ENCODE peak calls at places on chromosomes 3 and 15, in six cellular contexts. G is AG04449, S is mesothelial cell of epicardium, L is breast epithelium, U is stomach, B is HepG2. W is an unnamed sample.

GRCh38 chr3:72724070-72724469 is 124.2 kb downstream of the SHQ1 start:
- DNase-seq in L (peak), S (no peak), B (no peak), G (no peak), U (no peak), W (no peak)

GRCh38 chr3:126573492-126574117 is 14.9 kb upstream of the C3orf22 start:
- DNase-seq in U (peak), L (no peak), B (no peak), S (no peak), G (no peak), W (no peak)

GRCh38 chr15:39887832-39888231 is 32.2 kb downstream of the GPR176 start:
- DNase-seq in L (no peak), B (peak), G (no peak), S (no peak), U (peak), W (no peak)

GRCh38 chr3:194928183-194928736 is 242.6 kb downstream of the FAM43A start:
- DNase-seq in U (no peak), G (no peak), B (no peak), L (no peak), S (no peak), W (no peak)

GRCh38 chr3:127037423-127037841 is 54.5 kb downstream of the PLXNA1 start:
- DNase-seq in L (no peak), S (no peak), G (no peak), B (no peak), U (peak), W (no peak)

GRCh38 chr15:40146037-40146436 is 14.8 kb upstream of the BUB1B start:
- DNase-seq in L (no peak), S (no peak), B (no peak), U (no peak), G (no peak), W (no peak)

GRCh38 chr3:37741644-37742043 is 120.0 kb upstream of the CTDSPL start:
- DNase-seq in S (no peak), G (no peak), U (peak), L (no peak), B (peak), W (no peak)

GRCh38 chr15:61314443-61314842 is 85.3 kb upstream of the RORA start:
- DNase-seq in U (no peak), G (no peak), L (no peak), B (no peak), S (no peak), W (no peak)

GRCh38 chr15:49383266-49383665 is 39.8 kb upstream of the FGF7 start:
- DNase-seq in U (no peak), G (no peak), L (no peak), B (no peak), S (no peak), W (no peak)

GRCh38 chr3:65548848-65549625 is 489.7 kb downstream of the MAGI1 start:
- DNase-seq in B (peak), U (no peak), G (no peak), S (peak), L (no peak), W (no peak)

GRCh38 chr3:172257638-172258400 is 190.4 kb downstream of the GHSR start:
- DNase-seq in B (peak), U (no peak), S (no peak), G (peak), L (no peak), W (no peak)

GRCh38 chr15:89777073-89777820 is 1.1 kb downstream of the MESP2 start:
- DNase-seq in G (no peak), L (no peak), S (no peak), B (no peak), U (no peak), W (no peak)

GRCh38 chr15:89777821-89778380 is 1.8 kb downstream of the MESP2 start:
- DNase-seq in S (no peak), L (no peak), B (no peak), U (no peak), G (no peak), W (no peak)

GRCh38 chr15:89774492-89774891 is 1.6 kb upstream of the MESP2 start:
- DNase-seq in G (no peak), U (no peak), B (no peak), S (no peak), L (no peak), W (no peak)

GRCh38 chr15:89775815-89776214 is 317 bp upstream of the MESP2 start:
- DNase-seq in B (no peak), U (no peak), L (no peak), S (no peak), G (no peak), W (no peak)

DNA sequence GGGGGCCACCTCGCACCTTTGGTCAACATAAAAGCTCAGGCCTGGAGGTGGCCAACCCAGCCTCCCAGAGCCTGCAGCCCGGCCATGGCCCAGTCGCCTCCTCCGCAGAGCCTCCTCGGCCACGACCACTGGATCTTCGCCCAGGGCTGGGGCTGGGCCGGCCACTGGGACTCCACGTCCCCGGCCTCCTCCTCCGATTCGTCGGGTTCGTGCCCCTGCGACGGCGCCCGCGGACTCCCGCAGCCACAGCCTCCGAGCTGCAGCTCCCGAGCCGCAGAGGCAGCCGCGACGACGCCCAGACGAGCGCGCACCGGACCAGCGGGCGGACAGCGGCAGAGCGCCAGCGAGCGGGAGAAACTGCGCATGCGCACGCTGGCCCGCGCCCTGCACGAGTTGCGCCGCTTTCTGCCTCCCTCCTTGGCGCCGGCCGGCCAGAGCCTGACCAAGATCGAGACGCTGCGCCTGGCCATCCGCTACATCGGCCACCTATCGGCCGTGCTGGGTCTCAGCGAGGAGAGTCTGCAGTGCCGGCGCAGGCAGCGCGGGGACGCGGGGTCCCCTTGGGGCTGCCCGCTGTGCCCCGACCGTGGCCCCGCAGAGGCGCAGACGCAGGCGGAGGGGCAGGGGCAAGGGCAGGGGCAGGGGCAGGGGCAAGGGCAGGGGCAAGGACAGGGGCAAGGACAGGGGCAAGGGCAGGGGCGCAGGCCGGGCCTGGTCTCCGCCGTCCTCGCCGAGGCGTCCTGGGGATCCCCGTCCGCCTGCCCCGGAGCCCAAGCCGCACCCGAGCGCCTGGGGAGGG is at the start of gene MESP2:
- DNase-seq in S (peak), B (peak), U (peak), L (peak), G (no peak), W (peak)
- TF ChIP-seq CTCF in S (peak), B (peak), U (no peak), L (peak), G (peak), W (no peak)

GRCh38 chr15:89406756-89407650 is 72.4 kb upstream of the POLG start:
- DNase-seq in G (no peak), U (no peak), L (no peak), S (no peak), B (no peak), W (no peak)
- TF ChIP-seq CTCF in G (no peak), U (no peak), L (no peak), S (no peak), B (no peak), W (no peak)

DNA sequence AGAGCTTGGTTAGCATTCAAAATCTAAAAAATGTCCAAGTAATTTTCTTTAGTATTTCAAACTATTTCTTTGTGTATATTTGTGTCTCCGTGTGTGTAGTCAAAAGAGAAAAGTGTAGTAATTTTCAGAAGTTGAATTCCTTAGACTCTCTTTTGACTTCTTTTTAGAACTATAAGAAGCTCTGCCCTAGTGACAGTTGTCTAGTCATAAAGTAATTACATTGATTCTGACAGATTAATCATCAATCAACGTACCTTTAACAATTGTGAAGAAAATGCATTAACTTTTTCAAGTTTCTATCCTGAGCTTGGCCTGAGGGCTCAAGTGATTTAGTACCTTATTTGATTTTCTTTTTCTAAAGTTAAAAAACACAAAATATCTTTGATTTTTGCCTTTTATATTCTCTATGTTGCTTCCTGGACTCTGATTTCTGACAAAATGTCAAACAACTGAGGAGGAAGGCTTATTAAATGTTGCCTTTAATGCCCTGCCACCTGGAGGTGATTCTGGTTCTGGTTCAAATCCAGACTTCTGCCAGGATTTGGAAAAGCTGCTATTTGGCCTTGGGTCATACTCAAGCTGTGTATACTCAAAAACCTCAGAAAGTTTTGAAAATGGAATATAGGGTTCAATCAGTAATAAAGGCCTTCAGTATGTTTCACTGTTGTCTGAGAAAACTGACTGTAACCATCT is 653.6 kb downstream of the NSUN3 start:
- DNase-seq in S (no peak), G (no peak), B (peak), U (peak), L (no peak), W (no peak)
- TF ChIP-seq CTCF in S (no peak), G (no peak), B (peak), U (no peak), L (no peak), W (no peak)

GRCh38 chr3:44414517-44415090 is 62.9 kb downstream of the ZNF445 start:
- DNase-seq in B (peak), G (no peak), U (no peak), L (no peak), S (peak), W (no peak)

GRCh38 chr3:44411031-44411645 is 66.3 kb downstream of the ZNF445 start:
- DNase-seq in S (no peak), G (no peak), U (no peak), B (no peak), L (no peak), W (no peak)

GRCh38 chr3:44409640-44410410 is 67.6 kb downstream of the ZNF445 start:
- DNase-seq in B (no peak), G (no peak), U (no peak), L (no peak), S (no peak), W (no peak)

GRCh38 chr3:44415421-44415820 is 62.0 kb downstream of the ZNF445 start:
- DNase-seq in G (no peak), B (no peak), L (no peak), S (peak), U (no peak), W (no peak)

GRCh38 chr3:44412365-44412764 is 65.1 kb downstream of the ZNF445 start:
- DNase-seq in U (no peak), G (no peak), L (no peak), S (no peak), B (no peak), W (no peak)
- TF ChIP-seq CTCF in U (no peak), G (no peak), L (no peak), S (no peak), B (no peak), W (no peak)

DNA sequence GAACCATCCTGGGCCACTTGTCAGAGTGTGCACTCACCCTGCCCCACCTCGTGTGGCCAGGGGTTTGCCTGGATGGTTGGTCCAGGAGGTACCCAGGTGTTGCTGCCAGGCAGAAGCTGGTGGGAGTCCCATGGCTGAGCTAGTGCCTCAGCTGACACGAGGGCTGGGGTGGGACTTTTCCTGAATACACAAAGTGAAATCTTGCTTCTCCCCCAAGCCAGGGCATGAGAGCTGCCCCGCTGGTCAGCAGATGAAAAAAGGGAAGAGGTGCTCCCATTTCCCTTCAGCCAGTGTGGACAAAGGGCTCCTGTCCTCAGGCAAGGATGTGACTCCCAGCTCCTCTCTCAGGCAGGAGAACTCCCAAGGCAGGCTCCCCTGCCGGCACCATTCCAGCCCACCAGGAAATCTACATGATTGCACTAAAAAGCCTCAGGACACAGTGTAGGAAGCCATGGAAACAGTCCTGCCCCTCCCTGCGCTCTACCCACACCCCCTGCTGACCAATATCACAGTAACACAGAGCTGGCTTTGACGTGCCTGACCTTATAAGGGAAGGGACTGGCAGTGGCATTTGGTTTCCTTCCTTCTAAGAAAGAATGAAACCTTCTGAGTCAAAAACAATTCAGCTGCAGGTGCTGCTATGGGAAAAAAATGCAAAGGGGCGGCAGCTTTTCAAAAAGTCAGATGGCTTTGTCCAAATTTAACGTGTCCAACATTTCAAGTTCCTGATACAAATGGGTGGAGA is 33.9 kb downstream of the MYO5C start:
- DNase-seq in S (no peak), L (no peak), G (peak), B (no peak), U (peak), W (peak)
- TF ChIP-seq CTCF in S (no peak), L (no peak), G (peak), B (no peak), U (no peak), W (no peak)

DNA sequence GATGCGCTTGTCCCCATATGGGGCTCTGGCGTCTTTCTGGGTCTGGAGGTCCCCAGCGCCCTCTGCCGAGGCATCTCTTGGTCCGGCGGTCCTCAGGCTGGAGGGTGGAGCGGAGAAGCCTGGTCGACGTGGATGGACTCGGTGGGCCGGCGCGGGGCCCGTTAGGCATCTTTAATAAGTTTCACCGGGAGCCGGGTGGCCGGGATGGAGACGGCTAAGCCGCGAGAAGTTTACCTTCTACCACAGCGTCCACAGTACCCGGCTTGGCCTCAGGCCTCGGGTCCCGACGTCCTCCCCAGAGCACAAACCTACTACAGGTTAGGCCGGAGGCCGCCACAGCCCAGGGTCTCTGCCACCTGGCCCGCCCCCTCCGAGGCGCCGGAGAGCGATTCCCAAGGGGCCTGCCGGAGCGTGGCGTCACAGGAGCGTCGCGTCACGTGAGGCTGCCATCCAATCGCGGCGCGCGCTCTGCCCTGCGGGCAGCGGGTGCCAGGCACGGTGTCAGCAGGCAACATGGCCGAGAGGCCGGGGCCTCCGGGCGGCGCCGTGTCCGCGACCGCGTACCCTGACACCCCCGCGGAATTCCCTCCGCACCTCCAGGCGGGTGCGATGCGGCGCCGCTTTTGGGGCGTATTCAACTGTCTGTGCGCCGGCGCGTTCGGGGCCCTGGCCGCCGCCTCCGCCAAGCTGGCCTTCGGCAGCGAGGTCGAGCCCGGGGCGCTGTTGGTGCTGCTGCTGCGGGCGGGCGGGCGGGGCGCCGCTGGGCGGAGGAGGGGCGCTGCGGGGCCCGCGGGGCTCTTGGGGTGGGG is at the start of gene TMEM42:
- DNase-seq in G (peak), S (peak), B (peak), L (peak), U (peak), W (peak)
- TF ChIP-seq CTCF in G (peak), S (no peak), B (peak), L (no peak), U (no peak), W (no peak)

GRCh38 chr15:98139337-98139736 is 178.8 kb downstream of the ARRDC4 start:
- DNase-seq in B (no peak), L (no peak), G (no peak), U (no peak), S (no peak), W (no peak)

GRCh38 chr15:98142584-98142983 is 182.1 kb downstream of the ARRDC4 start:
- DNase-seq in L (no peak), U (no peak), S (no peak), B (no peak), G (no peak), W (no peak)

GRCh38 chr15:98143116-98143515 is 182.6 kb downstream of the ARRDC4 start:
- DNase-seq in U (no peak), G (no peak), L (no peak), S (no peak), B (no peak), W (no peak)

GRCh38 chr15:98134875-98135274 is 174.4 kb downstream of the ARRDC4 start:
- DNase-seq in G (no peak), U (no peak), S (no peak), L (no peak), B (no peak), W (no peak)

DNA sequence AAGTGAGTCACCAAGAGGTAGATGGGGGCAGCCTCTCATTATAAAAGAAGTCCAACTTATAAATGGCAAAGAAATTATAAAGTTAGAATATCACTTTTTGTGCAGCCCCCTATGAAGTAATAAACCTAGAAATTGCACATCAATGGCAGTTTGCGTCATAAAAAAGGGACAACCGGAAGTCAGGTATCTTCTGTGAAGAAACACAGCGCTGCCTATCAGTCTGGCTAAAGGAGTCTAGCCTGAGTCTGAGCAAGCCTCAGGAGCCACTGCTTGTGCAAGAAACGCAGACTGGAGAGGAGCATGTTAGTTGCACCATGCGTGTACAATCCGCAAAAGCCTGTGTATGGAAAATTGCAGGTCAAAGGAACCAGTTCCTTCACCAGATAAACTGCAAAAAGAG is 178.4 kb downstream of the ARRDC4 start:
- DNase-seq in L (no peak), S (no peak), U (no peak), B (no peak), G (no peak), W (no peak)
- TF ChIP-seq CTCF in L (no peak), S (no peak), U (no peak), B (no peak), G (no peak), W (no peak)

W was measured in natural killer cell.